ENCODE peak calls at places on chromosomes 5 and 9, in six cellular contexts. A is body of pancreas, F is MM.1S, K is lower lobe of right lung, H is mucosa of descending colon, C is heart left ventricle. X is an unnamed sample.

GRCh38 chr5:155260798-155261197 is 247.2 kb downstream of the KIF4B start:
- DNase-seq in A (no peak), H (no peak), F (peak; percentile 83), K (no peak), C (no peak), X (peak; percentile 2)

GRCh38 chr9:22455181-22455580 is 8.6 kb downstream of the DMRTA1 start:
- DNase-seq in A (no peak), F (no peak), H (no peak), C (no peak), K (no peak), X (no peak)

GRCh38 chr5:146079695-146080361 is 25.5 kb downstream of the PLAC8L1 start:
- DNase-seq in A (no peak), K (no peak), C (no peak), H (no peak), F (peak; percentile 27), X (no peak)

GRCh38 chr5:39080597-39081204 is 6.5 kb upstream of the RICTOR start:
- DNase-seq in K (no peak), C (peak; percentile 49), F (peak; percentile 61), H (no peak), A (peak; percentile 63), X (no peak)

GRCh38 chr9:134604834-134605233 is 36.8 kb upstream of the COL5A1 start:
- DNase-seq in H (no peak), F (no peak), K (peak; percentile 45), C (no peak), A (no peak), X (no peak)

GRCh38 chr9:120369608-120370220 is 210.3 kb downstream of the CDK5RAP2 start:
- DNase-seq in C (no peak), F (no peak), K (no peak), H (no peak), A (no peak), X (no peak)

GRCh38 chr9:18037981-18038380 is 436.0 kb upstream of the ADAMTSL1 start:
- DNase-seq in A (no peak), F (no peak), C (no peak), H (no peak), K (no peak), X (no peak)

GRCh38 chr9:91640428-91640827 is 216.8 kb upstream of the NFIL3 start:
- DNase-seq in K (no peak), F (no peak), C (no peak), H (no peak), A (no peak), X (no peak)

GRCh38 chr9:137463931-137464290 is 4.8 kb upstream of the NSMF start:
- DNase-seq in A (no peak), F (no peak), C (peak; percentile 17), H (peak; percentile 45), K (no peak), X (no peak)

GRCh38 chr9:129026442-129027223 is 1.5 kb downstream of the SH3GLB2 start:
- DNase-seq in H (peak; percentile 69), F (peak; percentile 80), A (peak; percentile 78), K (no peak), C (no peak), X (no peak)

GRCh38 chr9:127835930-127836586 is 18.4 kb downstream of the ENG start:
- DNase-seq in A (no peak), F (no peak), K (peak; percentile 77), C (peak; percentile 79), H (no peak), X (no peak)

GRCh38 chr9:69029535-69029934 is 6.0 kb upstream of the FXN start:
- DNase-seq in A (no peak), H (no peak), F (no peak), C (no peak), K (no peak), X (no peak)

GRCh38 chr9:109894921-109895758 is 115.1 kb downstream of the PALM2AKAP2 start:
- DNase-seq in F (no peak), C (peak; percentile 61), H (no peak), A (no peak), K (no peak), X (no peak)

GRCh38 chr5:135243194-135244191 is 155.5 kb downstream of the MACROH2A1 start:
- DNase-seq in K (no peak), C (no peak), A (peak; percentile 23), F (no peak), H (no peak), X (no peak)

GRCh38 chr5:172280937-172281336 is 2.6 kb downstream of the UBTD2 start:
- DNase-seq in A (no peak), K (no peak), H (no peak), F (no peak), C (no peak), X (no peak)

GRCh38 chr5:112735702-112736101 is 2.0 kb upstream of the APC start:
- DNase-seq in H (no peak), K (no peak), A (no peak), F (no peak), C (no peak), X (no peak)

GRCh38 chr9:136584401-136585328 is 38.8 kb upstream of the NOTCH1 start:
- DNase-seq in C (peak; percentile 67), K (no peak), A (peak; percentile 51), F (no peak), H (peak; percentile 49), X (no peak)

GRCh38 chr9:138078846-138079245 is 201.3 kb downstream of the CACNA1B start:
- DNase-seq in H (no peak), F (no peak), A (no peak), K (no peak), C (no peak), X (no peak)

GRCh38 chr5:65126192-65126591 is 355.5 kb downstream of the ADAMTS6 start:
- DNase-seq in H (no peak), C (peak; percentile 49), K (no peak), F (no peak), A (no peak), X (no peak)

GRCh38 chr9:14722391-14723035 is at the start of gene CER1:
- DNase-seq in F (no peak), K (no peak), C (no peak), H (no peak), A (no peak), X (no peak)

GRCh38 chr5:31036407-31036806 is 157.1 kb upstream of the CDH6 start:
- DNase-seq in A (no peak), H (no peak), K (no peak), C (no peak), F (no peak), X (no peak)

GRCh38 chr5:1730487-1730847 is 69.2 kb downstream of the MRPL36 start:
- DNase-seq in H (no peak), A (no peak), K (no peak), C (no peak), F (no peak), X (no peak)

GRCh38 chr9:21904371-21904770 is 89.8 kb downstream of the CDKN2A start:
- DNase-seq in F (no peak), C (no peak), H (no peak), A (no peak), K (no peak), X (no peak)

GRCh38 chr9:95722141-95722540 is 153.3 kb upstream of the ERCC6L2 start:
- DNase-seq in A (no peak), C (no peak), F (no peak), K (no peak), H (no peak), X (no peak)

GRCh38 chr5:119323630-119324000 is 32.2 kb upstream of the TNFAIP8 start:
- DNase-seq in H (no peak), K (no peak), F (no peak), A (no peak), C (no peak), X (no peak)

GRCh38 chr5:76016258-76016657 is 66.9 kb upstream of the SV2C start:
- DNase-seq in F (no peak), K (no peak), H (no peak), A (no peak), C (no peak), X (no peak)
- TF ChIP-seq CTCF in F (no peak), K (no peak), H (no peak), A (no peak), C (no peak), X (peak; percentile 16)

DNA sequence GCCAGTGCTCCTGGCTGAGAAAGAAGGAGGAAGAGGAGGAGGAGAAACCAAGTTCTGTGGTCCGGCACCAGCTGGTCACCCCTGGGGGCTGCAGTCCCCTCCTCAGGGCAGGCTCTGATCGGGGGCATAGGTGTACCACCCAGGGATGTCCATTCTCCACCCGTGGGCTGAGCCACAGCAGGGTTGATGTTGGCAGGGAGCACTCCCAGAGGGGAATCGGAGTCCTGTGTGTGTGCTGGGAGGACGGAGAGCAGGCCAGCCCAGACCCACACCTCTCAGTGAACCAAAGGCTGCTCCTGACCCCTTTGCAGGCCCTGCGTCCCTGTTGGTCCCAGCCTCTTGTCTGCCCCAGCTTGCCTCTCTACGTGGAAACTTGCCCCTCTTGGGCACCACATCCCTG is 4.6 kb upstream of the ADAMTSL2 start:
- DNase-seq in F (no peak), C (no peak), H (no peak), K (no peak), A (no peak), X (no peak)
- H3K4me3 ChIP-seq in F (no peak overlapping the region), C (no peak overlapping the region), H (no peak overlapping the region), K (no peak overlapping the region), A (no peak overlapping the region), X (no peak overlapping the region)

GRCh38 chr5:178605788-178606187 is 15.6 kb upstream of the COL23A1 start:
- DNase-seq in A (no peak), K (no peak), C (no peak), F (no peak), H (no peak), X (no peak)

GRCh38 chr5:178606269-178606668 is 16.1 kb upstream of the COL23A1 start:
- DNase-seq in H (no peak), K (no peak), F (no peak), A (no peak), C (no peak), X (no peak)

DNA sequence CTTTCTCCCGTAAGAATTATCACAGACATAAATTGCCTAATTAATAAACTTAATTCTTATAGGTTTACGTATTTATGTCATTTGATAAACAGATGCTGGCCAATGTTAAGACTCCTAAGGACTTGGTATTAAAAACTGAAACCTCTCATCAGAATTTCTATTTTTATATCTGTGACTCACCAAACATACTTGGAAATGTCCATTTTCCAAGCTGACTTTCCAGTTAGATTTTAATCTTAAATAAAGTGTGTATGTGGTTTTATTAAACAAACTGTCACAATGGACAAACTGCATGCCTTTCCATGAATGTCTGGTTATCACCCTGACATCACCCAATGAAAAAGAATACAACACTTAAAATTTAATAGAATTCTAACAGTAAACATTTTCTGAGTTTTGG is 12.6 kb upstream of the COL23A1 start:
- DNase-seq in A (no peak), K (no peak), H (no peak), F (no peak), C (no peak), X (no peak)
- H3K36me3 ChIP-seq in A (peaks cover 18% of the 10 kb centered on the region), K (peaks cover 82% of the 10 kb centered on the region), H (peaks cover 8% of the 10 kb centered on the region), F (peaks cover 28% of the 10 kb centered on the region), C (peaks cover 79% of the 10 kb centered on the region), X (peaks cover 11% of the 10 kb centered on the region)

GRCh38 chr9:38484076-38484637 is 59.9 kb upstream of the IGFBPL1 start:
- DNase-seq in F (no peak), C (no peak), A (no peak), K (no peak), H (no peak), X (no peak)

GRCh38 chr9:38486837-38487236 is 62.6 kb upstream of the IGFBPL1 start:
- DNase-seq in H (no peak), K (no peak), F (no peak), C (no peak), A (no peak), X (no peak)

GRCh38 chr9:38486056-38486455 is 61.8 kb upstream of the IGFBPL1 start:
- DNase-seq in F (no peak), C (no peak), H (no peak), K (no peak), A (no peak), X (no peak)

GRCh38 chr9:38489057-38489456 is 64.8 kb upstream of the IGFBPL1 start:
- DNase-seq in K (no peak), H (no peak), C (no peak), A (no peak), F (no peak), X (no peak)

GRCh38 chr9:38488156-38488698 is 64.0 kb upstream of the IGFBPL1 start:
- DNase-seq in A (no peak), K (no peak), F (no peak), C (no peak), H (peak; percentile 42), X (no peak)
- TF ChIP-seq CTCF in A (no peak), K (no peak), F (no peak), C (no peak), H (no peak), X (no peak)

X was measured in GM06990.